ENCODE peak calls at places on chromosome 13, in ten cellular contexts. B, K, Q, S, L, T, V, Z, E and F are unnamed samples.

GRCh38 chr13:113665582-113666323 is 1.3 kb upstream of the GRK1 start:
- DNase-seq in S (peak), V (no peak), E (no peak), Z (peak), B (no peak), T (no peak), K (no peak), Q (no peak), L (no peak), F (no peak)

GRCh38 chr13:106986687-106987434 is 418.9 kb upstream of the ARGLU1 start:
- DNase-seq in E (no peak), Z (no peak), V (no peak), K (no peak), L (no peak), B (no peak), T (no peak), S (no peak), Q (no peak), F (no peak)

GRCh38 chr13:32205426-32206096 is 109.6 kb downstream of the ZAR1L start:
- DNase-seq in T (no peak), K (peak), B (no peak), E (peak), L (no peak), Q (no peak), V (no peak), Z (no peak), S (no peak), F (no peak)

GRCh38 chr13:51330741-51331140 is 8.8 kb upstream of the SERPINE3 start:
- DNase-seq in K (no peak), S (no peak), Z (no peak), E (no peak), V (no peak), Q (peak), T (no peak), L (no peak), B (peak), F (no peak)

GRCh38 chr13:31020996-31021395 is 88.5 kb downstream of the TEX26 start:
- DNase-seq in L (no peak), S (no peak), E (no peak), K (no peak), B (peak), T (no peak), V (no peak), Q (no peak), Z (no peak), F (no peak)

GRCh38 chr13:48860369-48860768 is 115.3 kb upstream of the FNDC3A start:
- DNase-seq in Z (no peak), E (no peak), B (no peak), Q (no peak), L (no peak), T (no peak), S (no peak), K (no peak), V (no peak), F (no peak)

GRCh38 chr13:75226092-75226491 is 255.9 kb downstream of the TBC1D4 start:
- DNase-seq in Q (no peak), T (no peak), V (no peak), B (peak), K (no peak), Z (no peak), L (no peak), S (no peak), E (no peak), F (no peak)

GRCh38 chr13:61765181-61765742 is 349.6 kb upstream of the PCDH20 start:
- DNase-seq in S (no peak), E (no peak), V (no peak), L (no peak), B (no peak), T (no peak), Q (no peak), K (no peak), Z (no peak), F (no peak)

GRCh38 chr13:97026759-97027555 is 32.7 kb upstream of the OXGR1 start:
- DNase-seq in L (no peak), B (peak), V (no peak), E (no peak), T (no peak), Q (no peak), S (no peak), Z (no peak), K (peak), F (no peak)

GRCh38 chr13:100039740-100040139 is 49.2 kb upstream of the PCCA start:
- DNase-seq in B (peak), T (no peak), L (peak), V (no peak), Q (no peak), E (no peak), S (no peak), Z (no peak), K (no peak), F (no peak)

GRCh38 chr13:36432106-36432544 is at the start of gene CCNA1:
- DNase-seq in B (peak), E (no peak), K (no peak), T (no peak), Q (no peak), L (peak), S (peak), Z (peak), V (no peak), F (no peak)

GRCh38 chr13:114109646-114110045 is 22.8 kb downstream of the RASA3 start:
- DNase-seq in S (no peak), T (no peak), Z (peak), K (no peak), V (no peak), B (no peak), Q (no peak), E (no peak), L (no peak), F (no peak)

GRCh38 chr13:81031996-81032395 is 691.1 kb upstream of the SPRY2 start:
- DNase-seq in B (no peak), E (no peak), T (no peak), V (no peak), L (no peak), Z (no peak), Q (no peak), S (no peak), K (no peak), F (no peak)

GRCh38 chr13:87919956-87920355 is 248.8 kb downstream of the SLITRK5 start:
- DNase-seq in Q (no peak), L (no peak), Z (no peak), E (no peak), T (no peak), B (no peak), S (no peak), K (no peak), V (no peak), F (no peak)

GRCh38 chr13:42807236-42807635 is 25.9 kb downstream of the FAM216B start:
- DNase-seq in T (no peak), L (no peak), E (no peak), S (no peak), Q (no peak), B (no peak), V (no peak), K (no peak), Z (no peak), F (no peak)

GRCh38 chr13:106491928-106492327 is 43.5 kb downstream of the EFNB2 start:
- DNase-seq in B (no peak), S (no peak), Q (no peak), L (no peak), V (no peak), T (no peak), Z (no peak), E (no peak), K (no peak), F (no peak)

GRCh38 chr13:111893071-111893606 is 173.8 kb upstream of the SOX1 start:
- DNase-seq in T (peak), K (no peak), S (no peak), Z (no peak), L (peak), V (peak), B (no peak), E (no peak), Q (no peak), F (peak)

GRCh38 chr13:77544365-77544764 is 8.9 kb downstream of the SCEL start:
- DNase-seq in E (no peak), T (no peak), L (peak), Z (peak), V (peak), Q (no peak), K (peak), B (peak), S (peak), F (no peak)

GRCh38 chr13:48078251-48078656 is 16.6 kb downstream of the MED4 start:
- DNase-seq in V (no peak), Z (no peak), K (peak), E (no peak), B (peak), S (no peak), T (peak), L (no peak), Q (peak), F (no peak)

GRCh38 chr13:47146991-47147783 is 250.3 kb upstream of the HTR2A start:
- DNase-seq in T (no peak), Q (peak), K (no peak), B (no peak), Z (no peak), V (no peak), S (no peak), E (no peak), L (no peak), F (no peak)

GRCh38 chr13:66489172-66489571 is 741.0 kb downstream of the PCDH9 start:
- DNase-seq in L (no peak), Z (no peak), Q (no peak), B (no peak), K (no peak), E (no peak), V (no peak), S (no peak), T (no peak), F (no peak)

GRCh38 chr13:95087746-95088305 is 213.4 kb downstream of the ABCC4 start:
- DNase-seq in Z (no peak), E (no peak), L (no peak), B (peak), S (no peak), V (no peak), T (no peak), Q (no peak), K (peak), F (no peak)

GRCh38 chr13:59568306-59568705 is 595.4 kb downstream of the DIAPH3 start:
- DNase-seq in S (no peak), E (no peak), Q (no peak), K (peak), T (no peak), V (no peak), L (no peak), B (no peak), Z (no peak), F (no peak)

GRCh38 chr13:108974686-108975085 is 345.3 kb downstream of the MYO16 start:
- DNase-seq in K (no peak), S (no peak), V (no peak), B (no peak), L (no peak), E (no peak), Z (no peak), T (no peak), Q (no peak), F (no peak)

GRCh38 chr13:23050126-23050525 is 130.7 kb upstream of the SGCG start:
- DNase-seq in T (no peak), S (no peak), E (no peak), K (no peak), Q (no peak), B (no peak), V (no peak), L (no peak), Z (no peak), F (no peak)

GRCh38 chr13:46386996-46387851 is at the start of gene RUBCNL:
- DNase-seq in Q (no peak), V (no peak), S (no peak), Z (no peak), L (peak), B (peak), K (no peak), E (no peak), T (peak), F (no peak)

GRCh38 chr13:110047511-110047910 is 259.4 kb downstream of the COL4A1 start:
- DNase-seq in B (peak), E (peak), V (no peak), K (peak), L (peak), Z (peak), Q (no peak), S (peak), T (no peak), F (no peak)

GRCh38 chr13:111482806-111483620 is 162.6 kb downstream of the TEX29 start:
- DNase-seq in Z (no peak), S (peak), T (no peak), K (no peak), Q (no peak), L (no peak), B (no peak), V (no peak), E (no peak), F (peak)

GRCh38 chr13:22789027-22789593 is 391.7 kb upstream of the SGCG start:
- DNase-seq in T (no peak), B (no peak), Q (no peak), L (peak), E (no peak), Z (no peak), S (no peak), V (no peak), K (no peak), F (no peak)

GRCh38 chr13:100646030-100646673 is 28.4 kb downstream of the TMTC4 start:
- DNase-seq in Q (no peak), L (peak), V (no peak), E (no peak), K (peak), B (peak), Z (no peak), S (peak), T (no peak), F (no peak)

GRCh38 chr13:107457686-107458085 is 757.6 kb downstream of the LIG4 start:
- DNase-seq in Q (no peak), Z (no peak), K (peak), B (no peak), S (no peak), E (no peak), V (no peak), L (no peak), T (no peak), F (no peak)

GRCh38 chr13:100508996-100509395 is 79.6 kb downstream of the GGACT start:
- DNase-seq in Q (no peak), E (no peak), S (no peak), Z (no peak), L (no peak), V (no peak), T (no peak), K (no peak), B (no peak), F (no peak)

GRCh38 chr13:34589581-34589980 is 352.5 kb upstream of the NBEA start:
- DNase-seq in L (no peak), K (no peak), Z (no peak), V (no peak), T (no peak), B (no peak), E (no peak), Q (no peak), S (no peak), F (no peak)

GRCh38 chr13:67229438-67230242 is 496 bp downstream of the PCDH9 start:
- DNase-seq in V (no peak), T (no peak), E (no peak), Z (no peak), K (no peak), L (peak), B (peak), Q (no peak), S (no peak), F (no peak)

GRCh38 chr13:26037302-26037701 is 14.5 kb downstream of the SHISA2 start:
- DNase-seq in L (no peak), Z (no peak), E (no peak), S (no peak), Q (no peak), K (peak), T (no peak), V (no peak), B (no peak), F (peak)
- TF ChIP-seq CTCF in L (peak), Z (no peak), E (peak), S (no peak), Q (peak), K (peak), T (no peak), V (peak), B (peak), F (peak)

GRCh38 chr13:53781941-53782340 is 753.3 kb downstream of the OLFM4 start:
- DNase-seq in E (no peak), S (no peak), Z (no peak), V (no peak), L (peak), T (no peak), Q (no peak), B (no peak), K (no peak), F (no peak)

GRCh38 chr13:53778937-53779336 is 750.3 kb downstream of the OLFM4 start:
- DNase-seq in V (no peak), T (no peak), Z (no peak), Q (no peak), S (no peak), K (no peak), L (peak), E (no peak), B (no peak), F (no peak)

GRCh38 chr13:53783466-53783865 is 754.9 kb downstream of the OLFM4 start:
- DNase-seq in E (no peak), L (no peak), Z (no peak), K (no peak), S (peak), T (no peak), V (no peak), Q (no peak), B (no peak), F (no peak)

GRCh38 chr13:53784331-53784730 is 755.7 kb downstream of the OLFM4 start:
- DNase-seq in Q (no peak), V (no peak), T (no peak), K (no peak), B (no peak), L (no peak), S (no peak), E (no peak), Z (no peak), F (no peak)

GRCh38 chr13:53782400-53783030 is 753.9 kb downstream of the OLFM4 start:
- DNase-seq in V (no peak), K (peak), B (peak), L (peak), S (peak), E (no peak), Z (no peak), Q (peak), T (no peak), F (no peak)
- TF ChIP-seq CTCF in V (peak), K (peak), B (peak), L (peak), S (no peak), E (peak), Z (peak), Q (peak), T (no peak), F (peak)

DNA sequence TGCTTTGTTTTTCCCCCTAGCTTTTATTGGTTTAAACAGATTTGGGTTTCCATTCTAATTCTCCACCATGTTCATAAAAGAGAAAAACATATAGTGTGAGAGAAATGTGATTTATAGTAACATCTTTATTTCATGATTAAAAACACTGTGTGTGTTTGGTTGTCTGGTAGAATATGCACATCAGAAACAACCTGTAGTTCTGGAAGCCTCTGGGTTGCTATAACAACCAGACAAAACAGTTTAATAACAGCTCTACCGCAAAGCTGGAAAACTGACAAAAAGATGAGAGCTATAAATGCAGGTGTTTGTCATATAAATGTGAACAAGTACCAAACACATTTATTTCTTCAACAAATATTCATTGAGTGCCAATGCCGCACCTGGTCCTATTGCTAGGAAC is 9.8 kb downstream of the KBTBD6 start:
- DNase-seq in T (no peak), V (no peak), E (no peak), S (no peak), K (no peak), B (no peak), Q (no peak), L (no peak), Z (no peak), F (no peak)
- TF ChIP-seq CTCF in T (no peak), V (no peak), E (no peak), S (no peak), K (no peak), B (no peak), Q (no peak), L (no peak), Z (no peak), F (no peak)

GRCh38 chr13:73704587-73704986 is 429.6 kb downstream of the KLF12 start:
- DNase-seq in E (no peak), Z (no peak), T (no peak), V (peak), S (no peak), B (no peak), L (no peak), K (no peak), Q (no peak), F (no peak)

GRCh38 chr13:73703606-73704005 is 430.6 kb downstream of the KLF12 start:
- DNase-seq in V (peak), B (no peak), E (no peak), T (no peak), K (no peak), S (no peak), L (no peak), Z (no peak), Q (no peak), F (no peak)

GRCh38 chr13:73702419-73703071 is 431.7 kb downstream of the KLF12 start:
- DNase-seq in Q (peak), B (peak), V (no peak), S (no peak), E (no peak), K (no peak), L (peak), T (no peak), Z (no peak), F (no peak)

DNA sequence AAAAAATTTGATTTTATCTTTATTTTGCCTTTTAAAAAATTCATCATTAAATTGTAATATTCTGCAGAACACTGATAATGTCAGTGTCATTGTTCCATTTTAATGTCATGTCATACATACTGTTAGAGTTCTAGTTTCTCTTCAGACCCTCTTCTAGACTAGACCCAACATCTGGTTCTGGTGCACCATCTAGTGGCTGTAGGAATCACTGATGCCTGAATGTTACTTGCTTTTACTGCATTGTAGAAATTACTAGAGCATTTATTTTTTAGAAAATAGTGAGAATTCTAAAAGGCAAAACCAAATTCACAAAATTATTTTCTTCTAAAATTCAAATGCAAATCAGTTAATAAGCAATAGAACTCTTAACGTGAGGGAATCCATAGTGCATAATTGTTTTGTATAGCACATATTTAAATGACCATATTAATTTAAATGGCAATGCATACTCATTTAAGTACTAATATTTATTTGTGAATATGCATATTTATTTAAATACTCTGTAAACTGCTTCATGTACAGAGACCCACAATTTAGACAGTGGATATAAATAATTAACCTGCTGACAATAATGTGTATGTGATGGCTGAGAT is 425.7 kb downstream of the KLF12 start:
- DNase-seq in Q (no peak), Z (peak), B (peak), E (peak), T (no peak), L (peak), S (peak), V (no peak), K (peak), F (no peak)
- TF ChIP-seq CTCF in Q (peak), Z (peak), B (peak), E (peak), T (peak), L (peak), S (no peak), V (peak), K (peak), F (peak)

GRCh38 chr13:29733069-29733700 is 117.2 kb downstream of the UBL3 start:
- DNase-seq in K (no peak), S (no peak), E (no peak), T (no peak), V (no peak), L (no peak), Q (no peak), B (no peak), Z (no peak), F (no peak)

GRCh38 chr13:29730253-29730652 is 120.2 kb downstream of the UBL3 start:
- DNase-seq in Z (no peak), B (no peak), V (no peak), S (no peak), K (no peak), T (no peak), Q (no peak), E (no peak), L (no peak), F (no peak)
- TF ChIP-seq CTCF in Z (no peak), B (peak), V (no peak), S (no peak), K (no peak), T (no peak), Q (peak), E (peak), L (no peak), F (no peak)

GRCh38 chr13:27980280-27980998 is 8.1 kb downstream of the URAD start:
- DNase-seq in T (no peak), L (no peak), S (no peak), E (no peak), B (no peak), V (no peak), Z (no peak), Q (no peak), K (no peak), F (no peak)
- TF ChIP-seq CTCF in T (no peak), L (no peak), S (no peak), E (no peak), B (no peak), V (no peak), Z (no peak), Q (no peak), K (no peak), F (no peak)

GRCh38 chr13:101916758-101917474 is 464.4 kb downstream of the ITGBL1 start:
- DNase-seq in L (peak), T (no peak), S (no peak), Q (no peak), K (no peak), E (no peak), Z (no peak), V (no peak), B (no peak), F (no peak)

GRCh38 chr13:101917475-101917810 is 465.0 kb downstream of the ITGBL1 start:
- DNase-seq in Z (no peak), K (no peak), B (no peak), V (no peak), Q (no peak), L (no peak), S (no peak), E (no peak), T (no peak), F (no peak)

GRCh38 chr13:101915755-101916107 is 463.3 kb downstream of the ITGBL1 start:
- DNase-seq in Q (no peak), S (no peak), V (no peak), Z (no peak), L (no peak), T (no peak), B (no peak), E (no peak), K (no peak), F (no peak)

GRCh38 chr13:101915333-101915732 is 462.9 kb downstream of the ITGBL1 start:
- DNase-seq in T (no peak), Z (no peak), S (no peak), Q (no peak), L (no peak), B (no peak), E (no peak), K (no peak), V (no peak), F (no peak)

GRCh38 chr13:101916108-101916757 is 463.8 kb downstream of the ITGBL1 start:
- DNase-seq in Q (no peak), B (peak), V (no peak), S (no peak), L (peak), E (no peak), K (no peak), Z (no peak), T (no peak), F (peak)
- TF ChIP-seq CTCF in Q (peak), B (peak), V (peak), S (no peak), L (peak), E (peak), K (no peak), Z (no peak), T (no peak), F (peak)